ENCODE peak calls at places on chromosomes 11 and 22, in six cellular contexts. F is endothelial cell, H is gastrocnemius medialis, V is HCT116, K is mammary epithelial cell, J is astrocyte of the spinal cord. Z is an unnamed sample.

GRCh38 chr22:27238935-27239510 is 562.5 kb downstream of the MN1 start:
- DNase-seq in J (peak; percentile 97), F (no peak), H (no peak), K (peak; percentile 87), V (no peak), Z (peak; percentile 94)

GRCh38 chr22:43826142-43827093 is 14.3 kb upstream of the EFCAB6 start:
- DNase-seq in K (peak; percentile 68), V (no peak), J (peak; percentile 86), F (no peak), H (no peak), Z (peak; percentile 78)

GRCh38 chr22:39301108-39301507 is 18.3 kb downstream of the RPL3 start:
- DNase-seq in J (no peak), K (no peak), H (no peak), F (no peak), V (no peak), Z (no peak)

GRCh38 chr11:110123003-110123402 is 29.8 kb downstream of the ZC3H12C start:
- DNase-seq in K (no peak), J (peak; percentile 52), H (no peak), F (no peak), V (no peak), Z (no peak)

GRCh38 chr11:45885274-45885920 is at the start of gene MAPK8IP1:
- DNase-seq in K (peak; percentile 28), V (no peak), J (no peak), H (no peak), F (peak; percentile 66), Z (no peak)

GRCh38 chr11:118609380-118610219 is 2.2 kb downstream of the PHLDB1 start:
- DNase-seq in K (no peak), H (no peak), J (peak; percentile 22), V (no peak), F (peak; percentile 34), Z (no peak)

GRCh38 chr22:48953103-48953720 is 874.5 kb downstream of the BRD1 start:
- DNase-seq in H (no peak), J (no peak), V (no peak), K (no peak), F (no peak), Z (peak; percentile 53)

GRCh38 chr11:6219359-6219758 is 14.0 kb downstream of the C11orf42 start:
- DNase-seq in F (peak; percentile 15), J (peak; percentile 87), K (peak; percentile 89), V (no peak), H (no peak), Z (no peak)

GRCh38 chr11:69242583-69242940 is 51.4 kb upstream of the MYEOV start:
- DNase-seq in H (no peak), F (no peak), J (no peak), K (no peak), V (no peak), Z (peak; percentile 62)

GRCh38 chr11:113806403-113806802 is 26.8 kb downstream of the CLDN25 start:
- DNase-seq in H (no peak), J (no peak), F (peak; percentile 65), K (peak; percentile 21), V (peak; percentile 12), Z (no peak)

GRCh38 chr22:45971389-45972028 is 5.5 kb downstream of the WNT7B start:
- DNase-seq in H (no peak), K (no peak), F (no peak), V (no peak), J (no peak), Z (no peak)
- TF ChIP-seq CTCF in H (no peak), K (no peak), F (no peak), V (no peak), J (no peak), Z (no peak)

GRCh38 chr11:77471520-77472234 is 2.2 kb downstream of the PAK1 start:
- DNase-seq in K (peak; percentile 42), J (no peak), V (no peak), H (no peak), F (peak; percentile 51), Z (no peak)
- TF ChIP-seq CTCF in K (peak; percentile 44), J (peak; percentile 22), V (peak; percentile 38), H (no peak), F (peak; percentile 18), Z (peak; percentile 27)

GRCh38 chr11:9132203-9132878 is 40.9 kb upstream of the SCUBE2 start:
- DNase-seq in K (no peak), V (no peak), H (no peak), F (no peak), J (no peak), Z (peak; percentile 25)

GRCh38 chr11:9125185-9125886 is 33.9 kb upstream of the SCUBE2 start:
- DNase-seq in J (no peak), K (no peak), F (no peak), V (no peak), H (no peak), Z (peak; percentile 25)

GRCh38 chr11:9130297-9130696 is 38.9 kb upstream of the SCUBE2 start:
- DNase-seq in K (no peak), F (no peak), V (no peak), H (no peak), J (no peak), Z (no peak)
- TF ChIP-seq CTCF in K (no peak), F (no peak), V (no peak), H (no peak), J (no peak), Z (no peak)

GRCh38 chr11:78630561-78631303 is 56.1 kb upstream of the NARS2 start:
- DNase-seq in K (no peak), F (no peak), J (no peak), V (no peak), H (no peak), Z (peak; percentile 38)
- TF ChIP-seq CTCF in K (no peak), F (no peak), J (no peak), V (peak; percentile 35), H (no peak), Z (peak; percentile 5)

DNA sequence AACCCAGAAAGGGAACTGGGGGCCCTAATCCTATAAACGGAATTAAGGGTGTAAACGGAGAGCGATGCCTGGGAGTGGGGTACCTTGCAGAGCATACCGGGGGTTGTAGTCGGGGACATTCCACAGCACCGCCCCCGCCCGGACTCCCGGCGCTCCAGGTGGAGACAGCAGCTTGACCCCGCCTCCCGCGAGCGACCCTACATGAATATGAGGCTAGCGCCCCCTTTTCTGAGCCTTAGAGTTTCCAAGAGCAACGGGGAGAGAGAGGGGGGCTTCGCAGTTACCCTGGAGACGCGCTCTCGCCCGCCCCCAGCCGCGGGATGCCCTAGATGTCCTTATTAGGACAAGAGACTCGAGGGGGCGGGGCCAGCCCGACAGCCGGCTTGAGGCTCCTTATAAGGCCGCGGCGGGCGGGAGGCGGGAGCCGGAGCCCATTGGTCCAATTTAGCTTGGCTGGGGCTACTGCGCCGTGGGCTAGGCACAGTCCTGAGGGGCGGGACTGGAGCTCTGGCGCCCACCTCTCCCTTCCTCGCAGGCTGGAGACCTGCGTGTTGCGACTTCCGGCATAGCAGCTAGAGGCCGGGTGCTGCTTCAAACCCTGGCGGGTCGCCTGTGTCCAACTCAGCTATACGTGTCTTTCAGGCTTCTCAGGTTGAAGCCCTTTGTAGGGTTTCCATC is 960 bp upstream of the MUS81 start:
- DNase-seq in H (peak; percentile 97), J (peak; percentile 100), K (peak; percentile 93), F (peak; percentile 98), V (peak; percentile 95), Z (peak; percentile 98)
- TF ChIP-seq CTCF in H (no peak), J (peak; percentile 12), K (no peak), F (peak; percentile 32), V (no peak), Z (peak; percentile 12)

GRCh38 chr11:21411114-21411513 is 741.7 kb downstream of the NELL1 start:
- DNase-seq in F (no peak), H (no peak), V (no peak), K (peak; percentile 9), J (no peak), Z (no peak)

GRCh38 chr11:21410513-21410912 is 741.1 kb downstream of the NELL1 start:
- DNase-seq in F (no peak), K (no peak), J (no peak), V (no peak), H (no peak), Z (no peak)

GRCh38 chr11:21412652-21413383 is 743.4 kb downstream of the NELL1 start:
- DNase-seq in F (no peak), J (no peak), V (no peak), K (no peak), H (no peak), Z (no peak)

GRCh38 chr11:21414928-21415327 is 745.5 kb downstream of the NELL1 start:
- DNase-seq in K (no peak), J (no peak), H (no peak), V (no peak), F (no peak), Z (no peak)

DNA sequence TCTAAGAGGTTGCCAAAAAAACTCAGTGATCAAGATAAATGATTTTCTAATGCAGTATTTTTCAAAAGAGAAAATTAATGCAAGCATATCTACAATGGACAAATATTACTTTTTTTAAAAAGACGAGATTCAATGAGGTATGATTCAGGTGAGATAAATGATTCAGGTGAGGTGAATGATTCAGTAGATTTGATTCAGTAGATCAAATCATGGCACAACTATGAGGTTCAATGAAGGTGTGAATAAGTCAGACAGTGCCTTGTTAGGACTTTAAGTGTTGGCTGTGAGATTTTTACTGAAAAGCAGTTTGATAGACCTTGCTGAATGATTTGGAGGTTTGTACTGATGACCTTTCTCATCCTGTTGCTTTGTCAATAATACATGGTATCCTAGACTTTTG is 742.2 kb downstream of the NELL1 start:
- DNase-seq in K (no peak), F (no peak), J (no peak), V (no peak), H (no peak), Z (no peak)
- TF ChIP-seq CTCF in K (no peak), F (no peak), J (no peak), V (no peak), H (no peak), Z (no peak)

GRCh38 chr22:37777122-37777687 is 30.5 kb upstream of the GCAT start:
- DNase-seq in V (peak; percentile 84), F (no peak), J (peak; percentile 90), H (peak; percentile 48), K (peak; percentile 99), Z (no peak)

GRCh38 chr22:37778370-37779009 is 29.2 kb upstream of the GCAT start:
- DNase-seq in K (no peak), V (no peak), H (no peak), J (no peak), F (no peak), Z (no peak)

GRCh38 chr22:37782340-37783168 is 25.2 kb upstream of the GCAT start:
- DNase-seq in F (no peak), V (peak; percentile 97), H (no peak), J (peak; percentile 15), K (no peak), Z (no peak)

GRCh38 chr22:37784829-37785495 is 22.8 kb upstream of the GCAT start:
- DNase-seq in J (no peak), V (peak; percentile 74), H (no peak), K (peak; percentile 60), F (no peak), Z (no peak)

DNA sequence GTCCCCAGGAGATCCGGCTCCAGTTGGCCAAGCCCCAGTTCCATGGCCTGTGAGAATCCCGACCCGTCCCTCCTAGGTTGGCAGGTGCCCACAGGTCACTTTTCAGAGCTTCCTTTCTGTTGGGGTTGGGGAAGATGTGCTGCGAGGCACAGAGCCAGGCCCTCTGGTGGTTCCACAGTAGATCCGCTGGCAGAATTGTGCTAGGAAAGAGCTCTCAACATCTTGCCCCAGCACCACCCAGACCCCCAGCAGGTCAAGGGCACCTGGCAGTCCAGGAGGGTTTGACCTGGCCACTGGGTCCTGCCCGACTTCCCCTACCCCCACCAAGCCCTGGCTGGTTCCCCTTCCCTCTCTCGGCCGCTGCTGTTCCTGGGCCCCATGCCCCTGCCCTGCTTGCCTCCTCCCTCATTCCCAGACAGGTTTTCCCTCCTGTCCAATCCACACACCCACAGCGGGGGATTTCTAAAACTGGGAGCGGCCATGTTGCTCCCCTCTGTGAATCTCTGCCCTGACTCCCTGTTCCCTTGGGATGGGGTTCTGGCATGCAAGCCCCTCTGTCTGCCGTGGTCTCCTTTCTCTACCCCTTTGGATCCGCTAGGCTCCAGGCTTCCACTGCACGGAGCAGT is 26.2 kb upstream of the GCAT start:
- DNase-seq in H (no peak), F (no peak), J (no peak), K (no peak), V (no peak), Z (no peak)
- TF ChIP-seq CTCF in H (no peak), F (no peak), J (peak; percentile 36), K (peak; percentile 52), V (peak; percentile 66), Z (peak; percentile 30)

Z was measured in osteocyte.